ENCODE peak calls at places on chromosome 5, in ten cellular contexts. One of them, this sample, is unnamed.

GRCh38 chr5:113163328-113163727 is 186.7 kb downstream of the DCP2 start:
- DNase-seq in A549: no peak
- DNase-seq in spleen: no peak
- DNase-seq in sigmoid colon: no peak
- DNase-seq in NB4: no peak
- DNase-seq in IMR-90: peak
- DNase-seq in GM12891: no peak
- DNase-seq in right lobe of liver: no peak
- DNase-seq in suprapubic skin: no peak
- DNase-seq in adrenal gland: no peak
- DNase-seq in this sample: no peak

GRCh38 chr5:172866378-172866777 is 32.3 kb downstream of the ERGIC1 start:
- DNase-seq in spleen: peak
- DNase-seq in GM12891: no peak
- DNase-seq in NB4: no peak
- DNase-seq in A549: no peak
- DNase-seq in sigmoid colon: no peak
- DNase-seq in IMR-90: no peak
- DNase-seq in suprapubic skin: no peak
- DNase-seq in adrenal gland: no peak
- DNase-seq in right lobe of liver: no peak
- DNase-seq in this sample: no peak

GRCh38 chr5:173328896-173329369 is 719 bp upstream of the STC2 start:
- DNase-seq in IMR-90: peak
- DNase-seq in GM12891: no peak
- DNase-seq in suprapubic skin: no peak
- DNase-seq in A549: peak
- DNase-seq in adrenal gland: no peak
- DNase-seq in NB4: peak
- DNase-seq in right lobe of liver: no peak
- DNase-seq in spleen: no peak
- DNase-seq in sigmoid colon: no peak
- DNase-seq in this sample: no peak

GRCh38 chr5:173577166-173577565 is 39.3 kb downstream of the BOD1 start:
- DNase-seq in adrenal gland: no peak
- DNase-seq in IMR-90: no peak
- DNase-seq in A549: no peak
- DNase-seq in NB4: no peak
- DNase-seq in right lobe of liver: no peak
- DNase-seq in GM12891: no peak
- DNase-seq in sigmoid colon: no peak
- DNase-seq in spleen: no peak
- DNase-seq in suprapubic skin: no peak
- DNase-seq in this sample: no peak

GRCh38 chr5:147782053-147783028 is at the start of gene JAKMIP2:
- DNase-seq in NB4: peak
- DNase-seq in sigmoid colon: peak
- DNase-seq in A549: no peak
- DNase-seq in adrenal gland: peak
- DNase-seq in GM12891: peak
- DNase-seq in right lobe of liver: peak
- DNase-seq in IMR-90: peak
- DNase-seq in suprapubic skin: no peak
- DNase-seq in spleen: peak
- DNase-seq in this sample: peak

GRCh38 chr5:152349683-152350526 is 55.2 kb downstream of the NMUR2 start:
- DNase-seq in A549: peak
- DNase-seq in GM12891: peak
- DNase-seq in adrenal gland: peak
- DNase-seq in IMR-90: peak
- DNase-seq in sigmoid colon: no peak
- DNase-seq in suprapubic skin: no peak
- DNase-seq in right lobe of liver: peak
- DNase-seq in NB4: peak
- DNase-seq in spleen: no peak
- DNase-seq in this sample: no peak

GRCh38 chr5:43042176-43042625 is 2.1 kb upstream of the ANXA2R start:
- DNase-seq in IMR-90: peak
- DNase-seq in sigmoid colon: peak
- DNase-seq in adrenal gland: peak
- DNase-seq in right lobe of liver: peak
- DNase-seq in A549: peak
- DNase-seq in GM12891: no peak
- DNase-seq in NB4: peak
- DNase-seq in suprapubic skin: peak
- DNase-seq in spleen: peak
- DNase-seq in this sample: peak

GRCh38 chr5:10140195-10140973 is 109.3 kb downstream of the ATPSCKMT start:
- DNase-seq in suprapubic skin: no peak
- DNase-seq in A549: peak
- DNase-seq in sigmoid colon: no peak
- DNase-seq in adrenal gland: no peak
- DNase-seq in NB4: peak
- DNase-seq in right lobe of liver: no peak
- DNase-seq in GM12891: no peak
- DNase-seq in spleen: no peak
- DNase-seq in IMR-90: peak
- DNase-seq in this sample: no peak

GRCh38 chr5:170216262-170216864 is 16.4 kb upstream of the C5orf58 start:
- DNase-seq in spleen: no peak
- DNase-seq in NB4: peak
- DNase-seq in right lobe of liver: no peak
- DNase-seq in adrenal gland: peak
- DNase-seq in GM12891: no peak
- DNase-seq in IMR-90: peak
- DNase-seq in A549: peak
- DNase-seq in sigmoid colon: no peak
- DNase-seq in suprapubic skin: no peak
- DNase-seq in this sample: no peak

GRCh38 chr5:107535849-107536248 is 134.9 kb downstream of the EFNA5 start:
- DNase-seq in right lobe of liver: no peak
- DNase-seq in sigmoid colon: no peak
- DNase-seq in NB4: no peak
- DNase-seq in GM12891: no peak
- DNase-seq in adrenal gland: no peak
- DNase-seq in A549: no peak
- DNase-seq in IMR-90: no peak
- DNase-seq in spleen: no peak
- DNase-seq in suprapubic skin: no peak
- DNase-seq in this sample: no peak

GRCh38 chr5:82355921-82356454 is 77.8 kb upstream of the RPS23 start:
- DNase-seq in A549: no peak
- DNase-seq in right lobe of liver: no peak
- DNase-seq in adrenal gland: no peak
- DNase-seq in IMR-90: no peak
- DNase-seq in GM12891: no peak
- DNase-seq in suprapubic skin: no peak
- DNase-seq in NB4: no peak
- DNase-seq in spleen: no peak
- DNase-seq in sigmoid colon: no peak
- DNase-seq in this sample: no peak

GRCh38 chr5:52661903-52662302 is 125.8 kb upstream of the ITGA1 start:
- DNase-seq in adrenal gland: no peak
- DNase-seq in suprapubic skin: no peak
- DNase-seq in spleen: no peak
- DNase-seq in right lobe of liver: no peak
- DNase-seq in sigmoid colon: no peak
- DNase-seq in IMR-90: peak
- DNase-seq in GM12891: no peak
- DNase-seq in A549: no peak
- DNase-seq in NB4: no peak
- DNase-seq in this sample: no peak

GRCh38 chr5:174806729-174807128 is 82.3 kb downstream of the MSX2 start:
- DNase-seq in GM12891: no peak
- DNase-seq in IMR-90: no peak
- DNase-seq in sigmoid colon: no peak
- DNase-seq in spleen: no peak
- DNase-seq in suprapubic skin: no peak
- DNase-seq in NB4: no peak
- DNase-seq in adrenal gland: no peak
- DNase-seq in A549: no peak
- DNase-seq in right lobe of liver: no peak
- DNase-seq in this sample: no peak
- TF ChIP-seq POLR2A in GM12891: no peak
- TF ChIP-seq POLR2A in IMR-90: no peak
- TF ChIP-seq POLR2A in sigmoid colon: no peak
- TF ChIP-seq POLR2A in spleen: no peak
- TF ChIP-seq POLR2A in suprapubic skin: no peak
- TF ChIP-seq POLR2A in NB4: no peak
- TF ChIP-seq POLR2A in adrenal gland: no peak
- TF ChIP-seq POLR2A in A549: no peak
- TF ChIP-seq POLR2A in right lobe of liver: no peak
- TF ChIP-seq POLR2A in this sample: no peak

DNA sequence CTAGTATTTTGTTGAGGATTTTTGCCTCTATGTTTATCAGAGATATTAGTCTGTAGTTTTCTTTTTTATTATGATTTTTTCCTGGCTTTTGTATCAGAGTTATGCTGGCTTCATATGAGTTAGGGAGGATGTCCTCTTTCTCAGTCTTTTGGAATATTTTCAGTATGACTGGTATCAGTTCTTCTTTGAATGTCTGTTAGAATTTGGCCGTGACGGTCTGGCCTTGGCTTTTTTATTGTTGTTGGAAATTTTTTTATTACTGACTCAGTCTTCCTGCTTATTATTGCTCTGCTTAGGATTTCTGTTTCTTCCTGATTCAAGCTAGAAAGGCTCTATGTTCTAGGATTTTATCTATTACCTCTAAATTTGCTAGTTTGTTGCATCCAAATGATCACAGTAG is 421.9 kb downstream of the CDH10 start:
- DNase-seq in sigmoid colon: no peak
- DNase-seq in adrenal gland: peak
- DNase-seq in NB4: no peak
- DNase-seq in right lobe of liver: no peak
- DNase-seq in spleen: no peak
- DNase-seq in GM12891: no peak
- DNase-seq in IMR-90: peak
- DNase-seq in A549: no peak
- DNase-seq in suprapubic skin: no peak
- DNase-seq in this sample: no peak
- TF ChIP-seq POLR2A in sigmoid colon: no peak
- TF ChIP-seq POLR2A in adrenal gland: no peak
- TF ChIP-seq POLR2A in NB4: no peak
- TF ChIP-seq POLR2A in right lobe of liver: no peak
- TF ChIP-seq POLR2A in spleen: no peak
- TF ChIP-seq POLR2A in GM12891: no peak
- TF ChIP-seq POLR2A in IMR-90: no peak
- TF ChIP-seq POLR2A in A549: no peak
- TF ChIP-seq POLR2A in suprapubic skin: no peak
- TF ChIP-seq POLR2A in this sample: no peak

GRCh38 chr5:133025804-133026663 is at the start of gene ZCCHC10:
- DNase-seq in right lobe of liver: peak
- DNase-seq in NB4: peak
- DNase-seq in sigmoid colon: peak
- DNase-seq in GM12891: peak
- DNase-seq in spleen: peak
- DNase-seq in suprapubic skin: peak
- DNase-seq in IMR-90: peak
- DNase-seq in adrenal gland: peak
- DNase-seq in A549: peak
- DNase-seq in this sample: peak
- TF ChIP-seq POLR2A in right lobe of liver: peak
- TF ChIP-seq POLR2A in NB4: peak
- TF ChIP-seq POLR2A in sigmoid colon: peak
- TF ChIP-seq POLR2A in GM12891: peak
- TF ChIP-seq POLR2A in spleen: no peak
- TF ChIP-seq POLR2A in suprapubic skin: no peak
- TF ChIP-seq POLR2A in IMR-90: peak
- TF ChIP-seq POLR2A in adrenal gland: peak
- TF ChIP-seq POLR2A in A549: peak
- TF ChIP-seq POLR2A in this sample: peak

GRCh38 chr5:134004626-134005414 is at the start of gene VDAC1:
- DNase-seq in spleen: peak
- DNase-seq in GM12891: peak
- DNase-seq in sigmoid colon: peak
- DNase-seq in NB4: peak
- DNase-seq in adrenal gland: peak
- DNase-seq in suprapubic skin: peak
- DNase-seq in right lobe of liver: peak
- DNase-seq in A549: peak
- DNase-seq in IMR-90: peak
- DNase-seq in this sample: peak
- TF ChIP-seq POLR2A in spleen: no peak
- TF ChIP-seq POLR2A in GM12891: no peak
- TF ChIP-seq POLR2A in sigmoid colon: peak
- TF ChIP-seq POLR2A in NB4: peak
- TF ChIP-seq POLR2A in adrenal gland: peak
- TF ChIP-seq POLR2A in suprapubic skin: peak
- TF ChIP-seq POLR2A in right lobe of liver: peak
- TF ChIP-seq POLR2A in A549: peak
- TF ChIP-seq POLR2A in IMR-90: peak
- TF ChIP-seq POLR2A in this sample: peak

DNA sequence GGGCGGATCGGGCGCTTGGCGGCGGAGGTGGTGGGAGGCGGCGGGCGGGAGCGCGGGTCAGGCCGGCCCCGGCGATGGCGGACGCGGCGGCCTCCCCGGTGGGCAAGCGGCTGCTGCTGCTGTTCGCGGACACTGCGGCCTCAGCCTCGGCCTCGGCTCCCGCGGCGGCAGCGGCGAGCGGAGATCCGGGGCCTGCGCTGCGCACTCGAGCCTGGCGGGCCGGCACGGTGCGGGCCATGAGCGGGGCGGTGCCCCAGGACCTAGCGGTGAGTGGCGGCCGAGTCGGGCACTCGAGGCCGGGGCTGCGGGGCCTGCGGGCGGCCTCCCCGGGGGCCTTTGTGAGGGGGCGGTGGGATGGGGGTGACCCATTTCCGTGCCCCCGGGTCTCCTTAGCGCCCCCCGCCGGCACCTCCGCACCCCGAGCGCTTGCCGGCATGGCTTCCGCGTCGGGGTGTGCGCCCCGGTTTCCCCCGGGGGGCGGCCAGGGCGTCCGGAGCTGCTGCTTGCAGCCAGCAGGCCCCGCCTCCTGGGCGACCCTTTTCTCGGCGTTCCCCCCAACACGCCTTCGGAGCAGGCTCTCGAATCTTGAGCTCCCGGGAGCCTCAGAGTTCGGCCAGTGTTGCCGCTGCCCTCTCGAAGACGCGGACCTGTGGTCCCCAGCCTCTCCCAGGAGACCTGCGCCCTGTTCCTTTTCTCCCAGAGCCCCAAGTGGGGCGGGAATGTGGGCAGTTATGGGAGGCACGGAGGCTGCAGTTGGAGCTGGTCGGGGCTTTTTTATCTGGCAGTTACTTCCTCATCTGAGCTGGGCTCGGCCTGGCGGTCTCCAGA is 451 bp downstream of the KDM3B start:
- DNase-seq in GM12891: peak
- DNase-seq in adrenal gland: peak
- DNase-seq in spleen: peak
- DNase-seq in right lobe of liver: peak
- DNase-seq in A549: peak
- DNase-seq in NB4: peak
- DNase-seq in sigmoid colon: peak
- DNase-seq in suprapubic skin: peak
- DNase-seq in IMR-90: peak
- DNase-seq in this sample: peak
- TF ChIP-seq POLR2A in GM12891: no peak
- TF ChIP-seq POLR2A in adrenal gland: peak
- TF ChIP-seq POLR2A in spleen: no peak
- TF ChIP-seq POLR2A in right lobe of liver: peak
- TF ChIP-seq POLR2A in A549: peak
- TF ChIP-seq POLR2A in NB4: peak
- TF ChIP-seq POLR2A in sigmoid colon: peak
- TF ChIP-seq POLR2A in suprapubic skin: no peak
- TF ChIP-seq POLR2A in IMR-90: peak
- TF ChIP-seq POLR2A in this sample: peak

This sample was measured in prostate gland.